ENCODE peak calls at places on chromosomes 12 and 14, in four cellular contexts. G, W, Q and P are unnamed samples.

GRCh38 chr12:32501835-32502333 is 102.5 kb downstream of the FGD4 start:
- DNase-seq in G (peak; percentile 81), W (no peak), Q (no peak), P (no peak)

GRCh38 chr14:76376001-76376404 is at the start of gene ESRRB:
- DNase-seq in G (no peak), W (no peak), Q (no peak), P (no peak)

GRCh38 chr14:98909251-98909944 is 362.6 kb downstream of the BCL11B start:
- DNase-seq in G (peak; percentile 87), W (no peak), Q (no peak), P (no peak)

GRCh38 chr12:116333402-116333801 is 55.9 kb upstream of the MED13L start:
- DNase-seq in G (no peak), W (no peak), Q (no peak), P (no peak)

GRCh38 chr14:66369157-66369706 is 116.9 kb upstream of the CCDC196 start:
- DNase-seq in G (no peak), W (no peak), Q (no peak), P (peak; percentile 49)

GRCh38 chr12:132253698-132254480 is 75.5 kb downstream of the GALNT9 start:
- DNase-seq in G (no peak), W (no peak), Q (no peak), P (no peak)

GRCh38 chr14:56333361-56334279 is 215.4 kb downstream of the PELI2 start:
- DNase-seq in G (peak; percentile 87), W (no peak), Q (no peak), P (no peak)

GRCh38 chr12:74144396-74144795 is 393.2 kb upstream of the ATXN7L3B start:
- DNase-seq in G (no peak), W (no peak), Q (no peak), P (no peak)

GRCh38 chr12:47901285-47902093 is 3.3 kb downstream of the VDR start:
- DNase-seq in G (no peak), W (no peak), Q (no peak), P (no peak)

GRCh38 chr14:92846162-92846897 is 52.2 kb downstream of the GOLGA5 start:
- DNase-seq in G (peak; percentile 82), W (no peak), Q (no peak), P (peak; percentile 62)

GRCh38 chr12:6326316-6326959 is 15.4 kb downstream of the TNFRSF1A start:
- DNase-seq in G (no peak), W (no peak), Q (no peak), P (no peak)

GRCh38 chr14:52900731-52901130 is 50.1 kb downstream of the FERMT2 start:
- DNase-seq in G (no peak), W (no peak), Q (no peak), P (no peak)

GRCh38 chr12:109832534-109833306 is 478 bp downstream of the TRPV4 start:
- DNase-seq in G (no peak), W (no peak), Q (no peak), P (no peak)

GRCh38 chr12:101299931-101300330 is 20.0 kb downstream of the UTP20 start:
- DNase-seq in G (peak; percentile 24), W (no peak), Q (no peak), P (no peak)

GRCh38 chr14:78173266-78174001 is 3.3 kb downstream of the NRXN3 start:
- DNase-seq in G (no peak), W (no peak), Q (no peak), P (no peak)

GRCh38 chr14:97920201-97920600 is 1123.0 kb downstream of the VRK1 start:
- DNase-seq in G (peak; percentile 43), W (no peak), Q (no peak), P (no peak)

GRCh38 chr14:22822619-22823551 is 6.8 kb upstream of the MRPL52 start:
- DNase-seq in G (peak; percentile 71), W (peak; percentile 57), Q (peak; percentile 30), P (peak; percentile 86)

GRCh38 chr12:57005980-57006808 is at the start of gene ZBTB39:
- DNase-seq in G (no peak), W (peak; percentile 65), Q (peak; percentile 51), P (no peak)

GRCh38 chr14:75941030-75941429 is 40.8 kb downstream of the TGFB3 start:
- DNase-seq in G (no peak), W (no peak), Q (no peak), P (no peak)

GRCh38 chr12:116347265-116347664 is 69.8 kb upstream of the MED13L start:
- DNase-seq in G (no peak), W (no peak), Q (no peak), P (no peak)

GRCh38 chr14:95551435-95551834 is 16.6 kb downstream of the GLRX5 start:
- DNase-seq in G (no peak), W (no peak), Q (no peak), P (no peak)

GRCh38 chr14:103549361-103550311 is 12.8 kb downstream of the BAG5 start:
- DNase-seq in G (no peak), W (no peak), Q (no peak), P (no peak)